ENCODE peak calls at places on chromosomes 11 and 22, in ten cellular contexts. W is hippocampal formation; U is left lobe of liver; Z is T-helper 2 cell treated with Interferon-gamma antibody and Interleukin-4, amounts not matched to agents 5 μg/mL and 100 μg/mL, for 36 hours; K is IMR-90; F is ELF-1; Q is activated T-cell treated with anti-CD3 and anti-CD28 coated beads for 48 hours; T is memory B cell; M is fibroblast of lung; J is NCI-H1092. E is an unnamed sample.

GRCh38 chr11:86896486-86896885 is 58.7 kb downstream of the FZD4 start:
- DNase-seq in Q (no peak), Z (no peak), T (no peak), M (peak), F (no peak), U (no peak), J (no peak), W (no peak), K (peak), E (no peak)

GRCh38 chr11:129658558-129658882 is 157.1 kb upstream of the TMEM45B start:
- DNase-seq in Z (no peak), Q (no peak), J (no peak), K (no peak), M (no peak), W (no peak), F (peak), T (no peak), U (no peak), E (no peak)

GRCh38 chr22:26975381-26975780 is 318.0 kb downstream of the MIAT start:
- DNase-seq in J (no peak), F (no peak), M (no peak), K (no peak), Q (no peak), U (no peak), Z (no peak), W (no peak), T (no peak), E (no peak)

GRCh38 chr22:40408718-40409612 is 38.6 kb downstream of the SGSM3 start:
- DNase-seq in F (no peak), T (no peak), M (no peak), J (no peak), W (no peak), U (no peak), Q (no peak), K (no peak), Z (no peak), E (no peak)

GRCh38 chr11:68593441-68593840 is 90.9 kb upstream of the GAL start:
- DNase-seq in U (no peak), W (no peak), F (no peak), Q (no peak), T (no peak), K (no peak), M (no peak), J (no peak), Z (no peak), E (no peak)

GRCh38 chr11:125114518-125114917 is 3.1 kb upstream of the TMEM218 start:
- DNase-seq in U (no peak), W (no peak), Q (no peak), F (peak), M (no peak), T (no peak), Z (no peak), K (no peak), J (no peak), E (no peak)

GRCh38 chr11:13061294-13061990 is 52.3 kb downstream of the RASSF10 start:
- DNase-seq in Z (no peak), Q (no peak), T (no peak), F (no peak), J (no peak), M (no peak), U (no peak), W (no peak), K (no peak), E (peak)

GRCh38 chr11:104333977-104334376 is 170.0 kb upstream of the PDGFD start:
- DNase-seq in K (no peak), U (no peak), Q (no peak), M (no peak), Z (no peak), F (peak), J (no peak), W (no peak), T (no peak), E (peak)

GRCh38 chr22:25827415-25827814 is 85.4 kb downstream of the MYO18B start:
- DNase-seq in M (no peak), T (no peak), Q (no peak), K (no peak), J (no peak), Z (no peak), U (no peak), F (no peak), W (no peak), E (peak)

GRCh38 chr11:66880484-66881211 is 23.8 kb downstream of the LRFN4 start:
- DNase-seq in U (no peak), W (peak), J (peak), F (no peak), Z (no peak), T (no peak), K (peak), Q (no peak), M (no peak), E (no peak)

GRCh38 chr11:34251640-34251980 is 106.2 kb downstream of the ABTB2 start:
- DNase-seq in K (peak), T (no peak), Z (no peak), Q (no peak), F (no peak), U (no peak), M (no peak), W (no peak), J (no peak), E (no peak)

GRCh38 chr11:5603326-5603725 is 6.9 kb downstream of the TRIM6 start:
- DNase-seq in K (no peak), Q (no peak), W (no peak), J (no peak), M (no peak), U (no peak), T (no peak), Z (no peak), F (no peak), E (no peak)

GRCh38 chr11:64763804-64764611 is 4.2 kb upstream of the PYGM start:
- DNase-seq in W (no peak), T (peak), F (peak), Z (no peak), M (no peak), K (no peak), J (no peak), U (no peak), Q (no peak), E (no peak)

GRCh38 chr11:122671270-122671906 is 15.9 kb downstream of the UBASH3B start:
- DNase-seq in U (no peak), T (no peak), M (peak), F (no peak), K (peak), Q (no peak), J (no peak), Z (no peak), W (no peak), E (no peak)

GRCh38 chr11:50077526-50077925 is 44.9 kb downstream of the OR4C45 start:
- DNase-seq in W (no peak), J (no peak), F (no peak), T (no peak), Z (no peak), U (no peak), M (no peak), K (no peak), Q (no peak), E (no peak)

GRCh38 chr11:27806122-27806521 is 105.9 kb upstream of the BDNF start:
- DNase-seq in Q (no peak), K (no peak), Z (no peak), M (no peak), T (no peak), F (no peak), J (no peak), W (no peak), U (no peak), E (peak)

GRCh38 chr11:128579790-128580504 is 7.4 kb downstream of the ETS1 start:
- DNase-seq in T (no peak), U (no peak), Z (peak), M (no peak), J (no peak), F (no peak), K (peak), W (no peak), Q (no peak), E (no peak)

GRCh38 chr11:62539238-62539925 is 7.2 kb downstream of the AHNAK start:
- DNase-seq in T (no peak), J (no peak), K (peak), M (peak), Q (peak), Z (peak), W (no peak), U (peak), F (no peak), E (no peak)

GRCh38 chr22:21998595-21999247 is 16.1 kb upstream of the TOP3B start:
- DNase-seq in T (no peak), J (no peak), M (no peak), Q (no peak), F (no peak), Z (no peak), U (no peak), K (no peak), W (no peak), E (no peak)

GRCh38 chr11:18726040-18726439 is at the start of gene IGSF22:
- DNase-seq in U (no peak), K (no peak), J (no peak), Z (no peak), Q (no peak), W (no peak), T (no peak), M (no peak), F (peak), E (peak)

GRCh38 chr22:46934746-46935491 is 172.5 kb downstream of the TBC1D22A start:
- DNase-seq in J (no peak), W (no peak), Q (peak), K (peak), M (peak), Z (peak), F (peak), T (no peak), U (no peak), E (no peak)

GRCh38 chr22:19523240-19524169 is 705 bp downstream of the CLDN5 start:
- DNase-seq in Q (no peak), U (peak), K (peak), J (no peak), M (peak), Z (peak), T (no peak), F (peak), W (no peak), E (peak)

GRCh38 chr11:96228472-96228871 is 114.5 kb downstream of the MAML2 start:
- DNase-seq in W (no peak), U (no peak), M (peak), J (no peak), Q (no peak), Z (no peak), T (no peak), K (peak), F (peak), E (peak)

GRCh38 chr11:125990244-125990643 is 44.4 kb downstream of the VSIG10L2 start:
- DNase-seq in J (no peak), K (peak), Q (no peak), M (peak), F (no peak), W (no peak), U (peak), T (no peak), Z (peak), E (peak)

E was measured in NCI-H82.